ENCODE peak calls at places on chromosomes 7 and 10, in eight cellular contexts. One of them, this sample, is unnamed.

GRCh38 chr7:38229386-38229785 is 44.0 kb downstream of the TARP start:
- DNase-seq in cardiac fibroblast: peak
- DNase-seq in NCI-H2081: no peak
- DNase-seq in stimulated activated CD4-positive, alpha-beta T cell treated with anti-CD3 and anti-CD28 coated beads, TNF-alpha, amount 100 ng/mL, for 48 hours: no peak
- DNase-seq in activated T-helper 2 cell treated with anti-CD3 and anti-CD28 coated beads, Interferon-gamma antibody, Interleukin-2, Interleukin-4, amounts not matched to agents 10 μg/mL and 5 μg/mL and 100 μg/mL, durations not matched to agents 14 hours and 24 hours and 36 hours: no peak
- DNase-seq in B cell: no peak
- DNase-seq in SJCRH30: no peak
- DNase-seq in PC-3: peak
- DNase-seq in this sample: no peak

GRCh38 chr10:123381271-123381670 is 227.1 kb downstream of the BUB3 start:
- DNase-seq in stimulated activated CD4-positive, alpha-beta T cell treated with anti-CD3 and anti-CD28 coated beads, TNF-alpha, amount 100 ng/mL, for 48 hours: no peak
- DNase-seq in SJCRH30: peak
- DNase-seq in B cell: no peak
- DNase-seq in cardiac fibroblast: peak
- DNase-seq in activated T-helper 2 cell treated with anti-CD3 and anti-CD28 coated beads, Interferon-gamma antibody, Interleukin-2, Interleukin-4, amounts not matched to agents 10 μg/mL and 5 μg/mL and 100 μg/mL, durations not matched to agents 14 hours and 24 hours and 36 hours: no peak
- DNase-seq in PC-3: peak
- DNase-seq in NCI-H2081: no peak
- DNase-seq in this sample: no peak

GRCh38 chr10:124892031-124892430 is 49.9 kb upstream of the ZRANB1 start:
- DNase-seq in PC-3: no peak
- DNase-seq in cardiac fibroblast: peak
- DNase-seq in SJCRH30: no peak
- DNase-seq in NCI-H2081: no peak
- DNase-seq in stimulated activated CD4-positive, alpha-beta T cell treated with anti-CD3 and anti-CD28 coated beads, TNF-alpha, amount 100 ng/mL, for 48 hours: no peak
- DNase-seq in activated T-helper 2 cell treated with anti-CD3 and anti-CD28 coated beads, Interferon-gamma antibody, Interleukin-2, Interleukin-4, amounts not matched to agents 10 μg/mL and 5 μg/mL and 100 μg/mL, durations not matched to agents 14 hours and 24 hours and 36 hours: no peak
- DNase-seq in B cell: no peak
- DNase-seq in this sample: no peak

GRCh38 chr7:51078653-51079052 is 238.0 kb downstream of the COBL start:
- DNase-seq in SJCRH30: no peak
- DNase-seq in activated T-helper 2 cell treated with anti-CD3 and anti-CD28 coated beads, Interferon-gamma antibody, Interleukin-2, Interleukin-4, amounts not matched to agents 10 μg/mL and 5 μg/mL and 100 μg/mL, durations not matched to agents 14 hours and 24 hours and 36 hours: no peak
- DNase-seq in B cell: no peak
- DNase-seq in stimulated activated CD4-positive, alpha-beta T cell treated with anti-CD3 and anti-CD28 coated beads, TNF-alpha, amount 100 ng/mL, for 48 hours: no peak
- DNase-seq in cardiac fibroblast: no peak
- DNase-seq in PC-3: no peak
- DNase-seq in NCI-H2081: no peak
- DNase-seq in this sample: no peak

GRCh38 chr7:132065193-132065972 is 509.0 kb upstream of the PODXL start:
- DNase-seq in NCI-H2081: no peak
- DNase-seq in cardiac fibroblast: peak
- DNase-seq in B cell: no peak
- DNase-seq in stimulated activated CD4-positive, alpha-beta T cell treated with anti-CD3 and anti-CD28 coated beads, TNF-alpha, amount 100 ng/mL, for 48 hours: no peak
- DNase-seq in SJCRH30: peak
- DNase-seq in PC-3: peak
- DNase-seq in activated T-helper 2 cell treated with anti-CD3 and anti-CD28 coated beads, Interferon-gamma antibody, Interleukin-2, Interleukin-4, amounts not matched to agents 10 μg/mL and 5 μg/mL and 100 μg/mL, durations not matched to agents 14 hours and 24 hours and 36 hours: no peak
- DNase-seq in this sample: no peak

GRCh38 chr10:75431180-75432111 is at the start of gene LRMDA:
- DNase-seq in PC-3: peak
- DNase-seq in cardiac fibroblast: peak
- DNase-seq in NCI-H2081: no peak
- DNase-seq in stimulated activated CD4-positive, alpha-beta T cell treated with anti-CD3 and anti-CD28 coated beads, TNF-alpha, amount 100 ng/mL, for 48 hours: no peak
- DNase-seq in SJCRH30: no peak
- DNase-seq in B cell: no peak
- DNase-seq in activated T-helper 2 cell treated with anti-CD3 and anti-CD28 coated beads, Interferon-gamma antibody, Interleukin-2, Interleukin-4, amounts not matched to agents 10 μg/mL and 5 μg/mL and 100 μg/mL, durations not matched to agents 14 hours and 24 hours and 36 hours: no peak
- DNase-seq in this sample: no peak

GRCh38 chr10:125344573-125345121 is 184.3 kb upstream of the CTBP2 start:
- DNase-seq in stimulated activated CD4-positive, alpha-beta T cell treated with anti-CD3 and anti-CD28 coated beads, TNF-alpha, amount 100 ng/mL, for 48 hours: no peak
- DNase-seq in B cell: no peak
- DNase-seq in SJCRH30: no peak
- DNase-seq in PC-3: peak
- DNase-seq in NCI-H2081: no peak
- DNase-seq in activated T-helper 2 cell treated with anti-CD3 and anti-CD28 coated beads, Interferon-gamma antibody, Interleukin-2, Interleukin-4, amounts not matched to agents 10 μg/mL and 5 μg/mL and 100 μg/mL, durations not matched to agents 14 hours and 24 hours and 36 hours: no peak
- DNase-seq in cardiac fibroblast: no peak
- DNase-seq in this sample: no peak

GRCh38 chr7:128672927-128673517 is 930 bp downstream of the GARIN1A start:
- DNase-seq in cardiac fibroblast: peak
- DNase-seq in PC-3: no peak
- DNase-seq in B cell: peak
- DNase-seq in activated T-helper 2 cell treated with anti-CD3 and anti-CD28 coated beads, Interferon-gamma antibody, Interleukin-2, Interleukin-4, amounts not matched to agents 10 μg/mL and 5 μg/mL and 100 μg/mL, durations not matched to agents 14 hours and 24 hours and 36 hours: no peak
- DNase-seq in SJCRH30: no peak
- DNase-seq in stimulated activated CD4-positive, alpha-beta T cell treated with anti-CD3 and anti-CD28 coated beads, TNF-alpha, amount 100 ng/mL, for 48 hours: no peak
- DNase-seq in NCI-H2081: no peak
- DNase-seq in this sample: peak

GRCh38 chr7:105934577-105935185 is 28.4 kb upstream of the CDHR3 start:
- DNase-seq in B cell: peak
- DNase-seq in PC-3: peak
- DNase-seq in cardiac fibroblast: peak
- DNase-seq in stimulated activated CD4-positive, alpha-beta T cell treated with anti-CD3 and anti-CD28 coated beads, TNF-alpha, amount 100 ng/mL, for 48 hours: no peak
- DNase-seq in SJCRH30: no peak
- DNase-seq in activated T-helper 2 cell treated with anti-CD3 and anti-CD28 coated beads, Interferon-gamma antibody, Interleukin-2, Interleukin-4, amounts not matched to agents 10 μg/mL and 5 μg/mL and 100 μg/mL, durations not matched to agents 14 hours and 24 hours and 36 hours: no peak
- DNase-seq in NCI-H2081: peak
- DNase-seq in this sample: peak

GRCh38 chr10:100969175-100970075 is at the start of gene SEMA4G:
- DNase-seq in NCI-H2081: peak
- DNase-seq in stimulated activated CD4-positive, alpha-beta T cell treated with anti-CD3 and anti-CD28 coated beads, TNF-alpha, amount 100 ng/mL, for 48 hours: no peak
- DNase-seq in SJCRH30: peak
- DNase-seq in PC-3: peak
- DNase-seq in activated T-helper 2 cell treated with anti-CD3 and anti-CD28 coated beads, Interferon-gamma antibody, Interleukin-2, Interleukin-4, amounts not matched to agents 10 μg/mL and 5 μg/mL and 100 μg/mL, durations not matched to agents 14 hours and 24 hours and 36 hours: no peak
- DNase-seq in cardiac fibroblast: peak
- DNase-seq in B cell: peak
- DNase-seq in this sample: peak

This sample was measured in NCI-H69.